ENCODE peak calls at places on chromosomes 6 and 20, in ten cellular contexts. One of them, this sample, is unnamed.

GRCh38 chr6:5163233-5163632 is 78.1 kb downstream of the PPP1R3G start:
- DNase-seq in nephron progenitor cell: no peak
- DNase-seq in fibroblast of pulmonary artery: no peak
- DNase-seq in body of pancreas: no peak
- DNase-seq in cardiac muscle cell: no peak
- DNase-seq in GM12865: no peak
- DNase-seq in cardiac fibroblast: no peak
- DNase-seq in spleen: no peak
- DNase-seq in glutamatergic neuron: no peak
- DNase-seq in Calu3: no peak
- DNase-seq in this sample: no peak

GRCh38 chr6:150347845-150348244 is 21.0 kb upstream of the IYD start:
- DNase-seq in nephron progenitor cell: no peak
- DNase-seq in fibroblast of pulmonary artery: no peak
- DNase-seq in body of pancreas: no peak
- DNase-seq in cardiac muscle cell: no peak
- DNase-seq in GM12865: peak; percentile 23
- DNase-seq in cardiac fibroblast: no peak
- DNase-seq in spleen: no peak
- DNase-seq in glutamatergic neuron: no peak
- DNase-seq in Calu3: no peak
- DNase-seq in this sample: no peak

GRCh38 chr6:149628865-149629544 is 19.5 kb downstream of the KATNA1 start:
- DNase-seq in nephron progenitor cell: no peak
- DNase-seq in fibroblast of pulmonary artery: no peak
- DNase-seq in body of pancreas: no peak
- DNase-seq in cardiac muscle cell: no peak
- DNase-seq in GM12865: peak; percentile 63
- DNase-seq in cardiac fibroblast: no peak
- DNase-seq in spleen: no peak
- DNase-seq in glutamatergic neuron: no peak
- DNase-seq in Calu3: no peak
- DNase-seq in this sample: no peak

GRCh38 chr6:151196571-151196970 is 43.2 kb upstream of the AKAP12 start:
- DNase-seq in nephron progenitor cell: no peak
- DNase-seq in fibroblast of pulmonary artery: peak; percentile 89
- DNase-seq in body of pancreas: peak; percentile 12
- DNase-seq in cardiac muscle cell: no peak
- DNase-seq in GM12865: no peak
- DNase-seq in cardiac fibroblast: peak; percentile 87
- DNase-seq in spleen: no peak
- DNase-seq in glutamatergic neuron: no peak
- DNase-seq in Calu3: no peak
- DNase-seq in this sample: no peak

GRCh38 chr20:23092409-23092756 is 6.3 kb upstream of the CD93 start:
- DNase-seq in nephron progenitor cell: no peak
- DNase-seq in fibroblast of pulmonary artery: peak; percentile 29
- DNase-seq in body of pancreas: no peak
- DNase-seq in cardiac muscle cell: peak; percentile 37
- DNase-seq in GM12865: no peak
- DNase-seq in cardiac fibroblast: peak; percentile 36
- DNase-seq in spleen: no peak
- DNase-seq in glutamatergic neuron: no peak
- DNase-seq in Calu3: no peak
- DNase-seq in this sample: no peak

GRCh38 chr6:113442040-113442439 is 415.1 kb upstream of the MARCKS start:
- DNase-seq in nephron progenitor cell: no peak
- DNase-seq in fibroblast of pulmonary artery: no peak
- DNase-seq in body of pancreas: no peak
- DNase-seq in cardiac muscle cell: no peak
- DNase-seq in GM12865: peak; percentile 16
- DNase-seq in cardiac fibroblast: no peak
- DNase-seq in spleen: no peak
- DNase-seq in glutamatergic neuron: no peak
- DNase-seq in Calu3: no peak
- DNase-seq in this sample: no peak

GRCh38 chr20:62233684-62234083 is 4.6 kb upstream of the OSBPL2 start:
- DNase-seq in nephron progenitor cell: no peak
- DNase-seq in fibroblast of pulmonary artery: no peak
- DNase-seq in body of pancreas: no peak
- DNase-seq in cardiac muscle cell: no peak
- DNase-seq in GM12865: no peak
- DNase-seq in cardiac fibroblast: no peak
- DNase-seq in spleen: no peak
- DNase-seq in glutamatergic neuron: no peak
- DNase-seq in Calu3: no peak
- DNase-seq in this sample: no peak

GRCh38 chr6:156925718-156926607 is 148.8 kb downstream of the ARID1B start:
- DNase-seq in nephron progenitor cell: no peak
- DNase-seq in fibroblast of pulmonary artery: no peak
- DNase-seq in body of pancreas: no peak
- DNase-seq in cardiac muscle cell: no peak
- DNase-seq in GM12865: peak; percentile 45
- DNase-seq in cardiac fibroblast: no peak
- DNase-seq in spleen: no peak
- DNase-seq in glutamatergic neuron: no peak
- DNase-seq in Calu3: no peak
- DNase-seq in this sample: no peak

GRCh38 chr6:40326689-40327404 is 260.3 kb downstream of the LRFN2 start:
- DNase-seq in nephron progenitor cell: no peak
- DNase-seq in fibroblast of pulmonary artery: no peak
- DNase-seq in body of pancreas: no peak
- DNase-seq in cardiac muscle cell: no peak
- DNase-seq in GM12865: no peak
- DNase-seq in cardiac fibroblast: no peak
- DNase-seq in spleen: no peak
- DNase-seq in glutamatergic neuron: no peak
- DNase-seq in Calu3: no peak
- DNase-seq in this sample: no peak

GRCh38 chr6:11766589-11767450 is 11.8 kb downstream of the ADTRP start:
- DNase-seq in nephron progenitor cell: no peak
- DNase-seq in fibroblast of pulmonary artery: peak; percentile 94
- DNase-seq in body of pancreas: no peak
- DNase-seq in cardiac muscle cell: no peak
- DNase-seq in GM12865: no peak
- DNase-seq in cardiac fibroblast: peak; percentile 93
- DNase-seq in spleen: no peak
- DNase-seq in glutamatergic neuron: no peak
- DNase-seq in Calu3: peak; percentile 38
- DNase-seq in this sample: no peak

DNA sequence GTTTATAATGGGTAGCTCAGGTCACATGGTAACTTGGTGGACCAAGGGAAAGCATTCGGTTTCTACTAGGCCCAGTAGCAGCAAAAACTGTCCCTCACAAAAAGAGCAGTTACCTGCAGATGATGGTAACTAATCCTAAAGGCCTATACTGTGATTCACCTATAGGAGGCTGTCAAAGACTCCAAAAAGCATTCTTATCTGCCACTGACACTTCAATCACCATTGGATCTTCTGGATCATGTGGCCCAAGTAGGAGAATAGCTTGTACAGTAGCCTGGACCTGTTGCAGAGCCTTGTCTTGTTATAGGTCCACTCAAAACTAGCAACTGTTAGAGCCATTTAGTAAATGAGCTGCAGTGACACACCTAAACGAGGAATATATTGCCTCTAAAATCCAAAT is 23.2 kb upstream of the FILIP1 start:
- DNase-seq in nephron progenitor cell: no peak
- DNase-seq in fibroblast of pulmonary artery: no peak
- DNase-seq in body of pancreas: no peak
- DNase-seq in cardiac muscle cell: no peak
- DNase-seq in GM12865: no peak
- DNase-seq in cardiac fibroblast: no peak
- DNase-seq in spleen: no peak
- DNase-seq in glutamatergic neuron: no peak
- DNase-seq in Calu3: no peak
- DNase-seq in this sample: no peak
- TF ChIP-seq CTCF in nephron progenitor cell: no peak
- TF ChIP-seq CTCF in fibroblast of pulmonary artery: no peak
- TF ChIP-seq CTCF in body of pancreas: no peak
- TF ChIP-seq CTCF in cardiac muscle cell: no peak
- TF ChIP-seq CTCF in GM12865: no peak
- TF ChIP-seq CTCF in cardiac fibroblast: no peak
- TF ChIP-seq CTCF in spleen: no peak
- TF ChIP-seq CTCF in glutamatergic neuron: no peak
- TF ChIP-seq CTCF in Calu3: no peak
- TF ChIP-seq CTCF in this sample: no peak

GRCh38 chr6:692356-692851 is 535 bp downstream of the EXOC2 start:
- DNase-seq in nephron progenitor cell: peak; percentile 57
- DNase-seq in fibroblast of pulmonary artery: peak; percentile 39
- DNase-seq in body of pancreas: peak; percentile 35
- DNase-seq in cardiac muscle cell: peak; percentile 35
- DNase-seq in GM12865: peak; percentile 78
- DNase-seq in cardiac fibroblast: peak; percentile 33
- DNase-seq in spleen: peak; percentile 92
- DNase-seq in glutamatergic neuron: peak; percentile 60
- DNase-seq in Calu3: peak; percentile 47
- DNase-seq in this sample: peak; percentile 76

GRCh38 chr6:693737-694038 is 749 bp upstream of the EXOC2 start:
- DNase-seq in nephron progenitor cell: no peak
- DNase-seq in fibroblast of pulmonary artery: no peak
- DNase-seq in body of pancreas: no peak
- DNase-seq in cardiac muscle cell: no peak
- DNase-seq in GM12865: no peak
- DNase-seq in cardiac fibroblast: no peak
- DNase-seq in spleen: no peak
- DNase-seq in glutamatergic neuron: no peak
- DNase-seq in Calu3: no peak
- DNase-seq in this sample: no peak

GRCh38 chr6:689223-689622 is 3.7 kb downstream of the EXOC2 start:
- DNase-seq in nephron progenitor cell: no peak
- DNase-seq in fibroblast of pulmonary artery: no peak
- DNase-seq in body of pancreas: no peak
- DNase-seq in cardiac muscle cell: no peak
- DNase-seq in GM12865: no peak
- DNase-seq in cardiac fibroblast: no peak
- DNase-seq in spleen: no peak
- DNase-seq in glutamatergic neuron: no peak
- DNase-seq in Calu3: no peak
- DNase-seq in this sample: no peak

GRCh38 chr6:692858-693736 is at the start of gene EXOC2:
- DNase-seq in nephron progenitor cell: peak; percentile 90
- DNase-seq in fibroblast of pulmonary artery: peak; percentile 78
- DNase-seq in body of pancreas: peak; percentile 82
- DNase-seq in cardiac muscle cell: peak; percentile 93
- DNase-seq in GM12865: peak; percentile 90
- DNase-seq in cardiac fibroblast: peak; percentile 85
- DNase-seq in spleen: peak; percentile 98
- DNase-seq in glutamatergic neuron: peak; percentile 94
- DNase-seq in Calu3: peak; percentile 79
- DNase-seq in this sample: peak; percentile 96
- TF ChIP-seq CTCF in nephron progenitor cell: no peak
- TF ChIP-seq CTCF in fibroblast of pulmonary artery: no peak
- TF ChIP-seq CTCF in body of pancreas: no peak
- TF ChIP-seq CTCF in cardiac muscle cell: peak; percentile 4
- TF ChIP-seq CTCF in GM12865: no peak
- TF ChIP-seq CTCF in cardiac fibroblast: no peak
- TF ChIP-seq CTCF in spleen: no peak
- TF ChIP-seq CTCF in glutamatergic neuron: no peak
- TF ChIP-seq CTCF in Calu3: no peak
- TF ChIP-seq CTCF in this sample: no peak

GRCh38 chr20:46544576-46544975 is 5.9 kb downstream of the OCSTAMP start:
- DNase-seq in nephron progenitor cell: no peak
- DNase-seq in fibroblast of pulmonary artery: peak; percentile 17
- DNase-seq in body of pancreas: no peak
- DNase-seq in cardiac muscle cell: no peak
- DNase-seq in GM12865: no peak
- DNase-seq in cardiac fibroblast: peak; percentile 34
- DNase-seq in spleen: no peak
- DNase-seq in glutamatergic neuron: no peak
- DNase-seq in Calu3: no peak
- DNase-seq in this sample: no peak

GRCh38 chr20:46543959-46544358 is 6.5 kb downstream of the OCSTAMP start:
- DNase-seq in nephron progenitor cell: no peak
- DNase-seq in fibroblast of pulmonary artery: no peak
- DNase-seq in body of pancreas: no peak
- DNase-seq in cardiac muscle cell: no peak
- DNase-seq in GM12865: no peak
- DNase-seq in cardiac fibroblast: no peak
- DNase-seq in spleen: no peak
- DNase-seq in glutamatergic neuron: no peak
- DNase-seq in Calu3: no peak
- DNase-seq in this sample: no peak

GRCh38 chr20:46546293-46546692 is 4.2 kb downstream of the OCSTAMP start:
- DNase-seq in nephron progenitor cell: no peak
- DNase-seq in fibroblast of pulmonary artery: no peak
- DNase-seq in body of pancreas: no peak
- DNase-seq in cardiac muscle cell: no peak
- DNase-seq in GM12865: no peak
- DNase-seq in cardiac fibroblast: no peak
- DNase-seq in spleen: no peak
- DNase-seq in glutamatergic neuron: no peak
- DNase-seq in Calu3: no peak
- DNase-seq in this sample: no peak

GRCh38 chr20:46545827-46546138 is 4.7 kb downstream of the OCSTAMP start:
- DNase-seq in nephron progenitor cell: no peak
- DNase-seq in fibroblast of pulmonary artery: no peak
- DNase-seq in body of pancreas: no peak
- DNase-seq in cardiac muscle cell: no peak
- DNase-seq in GM12865: no peak
- DNase-seq in cardiac fibroblast: no peak
- DNase-seq in spleen: no peak
- DNase-seq in glutamatergic neuron: no peak
- DNase-seq in Calu3: no peak
- DNase-seq in this sample: no peak

GRCh38 chr20:46545077-46545826 is 5.2 kb downstream of the OCSTAMP start:
- DNase-seq in nephron progenitor cell: no peak
- DNase-seq in fibroblast of pulmonary artery: peak; percentile 21
- DNase-seq in body of pancreas: no peak
- DNase-seq in cardiac muscle cell: no peak
- DNase-seq in GM12865: peak; percentile 65
- DNase-seq in cardiac fibroblast: peak; percentile 31
- DNase-seq in spleen: no peak
- DNase-seq in glutamatergic neuron: no peak
- DNase-seq in Calu3: no peak
- DNase-seq in this sample: no peak
- TF ChIP-seq CTCF in nephron progenitor cell: no peak
- TF ChIP-seq CTCF in fibroblast of pulmonary artery: no peak
- TF ChIP-seq CTCF in body of pancreas: no peak
- TF ChIP-seq CTCF in cardiac muscle cell: no peak
- TF ChIP-seq CTCF in GM12865: no peak
- TF ChIP-seq CTCF in cardiac fibroblast: no peak
- TF ChIP-seq CTCF in spleen: no peak
- TF ChIP-seq CTCF in glutamatergic neuron: no peak
- TF ChIP-seq CTCF in Calu3: no peak
- TF ChIP-seq CTCF in this sample: no peak

DNA sequence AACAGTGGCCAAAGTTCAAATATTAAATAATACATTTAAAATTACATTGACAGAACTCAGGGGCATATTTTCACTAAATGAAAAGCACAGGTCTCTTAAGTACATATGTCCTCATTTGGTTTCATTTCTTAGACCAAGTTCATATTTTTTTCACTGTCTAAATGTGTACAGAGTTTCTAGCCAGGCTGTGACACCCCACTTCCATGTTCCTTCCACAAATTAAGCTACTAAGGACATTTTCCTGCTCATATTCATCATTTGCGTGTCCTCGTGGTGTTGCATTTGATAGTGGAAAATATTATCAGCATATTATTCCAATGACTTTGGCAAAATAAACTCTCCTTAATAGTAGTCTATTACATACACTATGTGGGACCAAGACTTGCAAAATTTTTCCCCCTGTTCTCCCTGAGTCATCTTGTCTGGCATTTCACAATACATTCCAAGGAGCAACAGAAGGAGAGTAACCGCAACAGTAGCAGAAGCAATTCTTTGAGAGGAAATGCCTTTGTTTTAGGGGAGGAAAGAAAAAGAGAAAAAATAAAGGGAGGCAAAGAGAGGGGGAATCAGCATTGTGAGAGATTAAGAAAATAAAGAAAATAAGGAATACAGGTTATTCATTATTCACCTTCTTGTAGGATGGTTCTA is 599.2 kb downstream of the COL12A1 start:
- DNase-seq in nephron progenitor cell: no peak
- DNase-seq in fibroblast of pulmonary artery: peak; percentile 97
- DNase-seq in body of pancreas: no peak
- DNase-seq in cardiac muscle cell: no peak
- DNase-seq in GM12865: no peak
- DNase-seq in cardiac fibroblast: peak; percentile 94
- DNase-seq in spleen: no peak
- DNase-seq in glutamatergic neuron: no peak
- DNase-seq in Calu3: peak; percentile 4
- DNase-seq in this sample: no peak
- TF ChIP-seq CTCF in nephron progenitor cell: no peak
- TF ChIP-seq CTCF in fibroblast of pulmonary artery: no peak
- TF ChIP-seq CTCF in body of pancreas: no peak
- TF ChIP-seq CTCF in cardiac muscle cell: no peak
- TF ChIP-seq CTCF in GM12865: no peak
- TF ChIP-seq CTCF in cardiac fibroblast: no peak
- TF ChIP-seq CTCF in spleen: no peak
- TF ChIP-seq CTCF in glutamatergic neuron: no peak
- TF ChIP-seq CTCF in Calu3: no peak
- TF ChIP-seq CTCF in this sample: no peak